ENCODE peak calls at places on chromosomes 1 and 21, in five cellular contexts. O is left cardiac atrium, I is endothelial cell, P is heart left ventricle, W is cardiac muscle cell. E is an unnamed sample.
A peak's percentile ranks its signal among the peaks of the same experiment; 100 is the strongest.

GRCh38 chr1:58395355-58395754 is 151.2 kb downstream of the OMA1 start:
- DNase-seq in I (peak; percentile 8), O (no peak), W (no peak), P (peak; percentile 19), E (peak; percentile 43)

GRCh38 chr1:213474054-213474453 is 423.0 kb downstream of the RPS6KC1 start:
- DNase-seq in O (peak; percentile 64), P (peak; percentile 70), I (no peak), W (peak; percentile 62), E (peak; percentile 47)

GRCh38 chr1:116814935-116815334 is 60.7 kb downstream of the CD2 start:
- DNase-seq in O (no peak), I (no peak), W (no peak), P (no peak), E (no peak)

GRCh38 chr1:109923131-109923945 is 12.7 kb downstream of the CSF1 start:
- DNase-seq in W (no peak), I (peak; percentile 36), O (no peak), P (no peak), E (no peak)

GRCh38 chr1:171313835-171314320 is at the start of gene FMO4:
- DNase-seq in P (peak; percentile 97), I (peak; percentile 79), W (peak; percentile 96), O (peak; percentile 85), E (peak; percentile 97)

GRCh38 chr21:46369520-46370235 is 45.7 kb downstream of the PCNT start:
- DNase-seq in I (no peak), P (no peak), O (no peak), W (no peak), E (no peak)

GRCh38 chr1:236716160-236716559 is 29.9 kb downstream of the ACTN2 start:
- DNase-seq in O (no peak), I (no peak), W (no peak), P (peak; percentile 34), E (no peak)

GRCh38 chr21:31278511-31279155 is 65.4 kb downstream of the TIAM1 start:
- DNase-seq in W (no peak), I (no peak), P (no peak), O (no peak), E (no peak)

GRCh38 chr1:92315766-92316413 is 17.0 kb downstream of the RPAP2 start:
- DNase-seq in W (no peak), O (no peak), I (no peak), P (no peak), E (no peak)

GRCh38 chr1:240947438-240948224 is 335.7 kb upstream of the GREM2 start:
- DNase-seq in O (no peak), P (no peak), W (no peak), I (no peak), E (no peak)

GRCh38 chr1:203805689-203806088 is 10.3 kb downstream of the ZBED6 start:
- DNase-seq in P (no peak), O (no peak), I (no peak), W (no peak), E (no peak)

E was measured in NT2/D1.